ENCODE peak calls at places on chromosomes 2 and 18, in eight cellular contexts. Y is lower lobe of right lung; V is colonic mucosa; M is activated CD4-positive, alpha-beta T cell treated with anti-CD3 and anti-CD28 coated beads, Interleukin-2, amount 10 ng/mL, durations not matched to agents 7 days and 5 days; C is CD8-positive, alpha-beta memory T cell; J is posterior cingulate gyrus; B is HCEC 1CT; F is left ventricle myocardium inferior. I is an unnamed sample.
A peak's percentile ranks its signal among the peaks of the same experiment; 100 is the strongest.

GRCh38 chr18:51668632-51669031 is 471.2 kb upstream of the MEX3C start:
- DNase-seq in V (no peak), F (no peak), B (no peak), Y (no peak), J (no peak), C (no peak), M (no peak), I (no peak)

GRCh38 chr2:111072220-111072871 is 48.4 kb upstream of the BCL2L11 start:
- DNase-seq in V (no peak), C (no peak), J (no peak), M (no peak), Y (no peak), B (peak; percentile 84), F (no peak), I (no peak)

GRCh38 chr2:7620255-7620654 is 703.0 kb downstream of the RNF144A start:
- DNase-seq in Y (no peak), J (no peak), F (no peak), C (no peak), V (no peak), M (no peak), B (no peak), I (no peak)

GRCh38 chr2:103805746-103806145 is 1043.9 kb downstream of the TMEM182 start:
- DNase-seq in F (no peak), M (no peak), C (no peak), Y (no peak), V (no peak), B (no peak), J (no peak), I (no peak)

GRCh38 chr2:71173096-71173495 is 42.7 kb downstream of the MPHOSPH10 start:
- DNase-seq in B (no peak), J (no peak), F (no peak), M (no peak), Y (no peak), C (no peak), V (no peak), I (no peak)

GRCh38 chr2:127107622-127107999 is 657 bp upstream of the BIN1 start:
- DNase-seq in F (no peak), V (peak; percentile 53), B (no peak), M (no peak), Y (no peak), J (no peak), C (no peak), I (peak; percentile 76)

GRCh38 chr2:68385232-68385906 is 20.3 kb downstream of the PLEK start:
- DNase-seq in V (no peak), F (no peak), B (no peak), C (peak; percentile 51), J (peak; percentile 26), M (no peak), Y (no peak), I (no peak)

GRCh38 chr18:44938396-44939036 is 257.8 kb downstream of the SETBP1 start:
- DNase-seq in V (peak; percentile 76), Y (no peak), F (no peak), B (no peak), C (no peak), M (no peak), J (no peak), I (no peak)

GRCh38 chr2:230411484-230412368 is 4.3 kb upstream of the SP100 start:
- DNase-seq in C (peak; percentile 66), J (no peak), Y (peak; percentile 76), V (peak; percentile 75), M (peak; percentile 75), F (peak; percentile 65), B (peak; percentile 69), I (peak; percentile 89)

GRCh38 chr2:52904511-52904910 is 863.1 kb upstream of the CHAC2 start:
- DNase-seq in B (no peak), C (no peak), M (no peak), J (no peak), Y (no peak), V (no peak), F (no peak), I (no peak)

GRCh38 chr2:12604248-12604801 is 112.4 kb upstream of the TRIB2 start:
- DNase-seq in B (no peak), J (no peak), F (no peak), Y (no peak), V (no peak), M (no peak), C (no peak), I (no peak)

GRCh38 chr2:160257015-160257741 is 57.1 kb upstream of the ITGB6 start:
- DNase-seq in Y (no peak), M (no peak), J (no peak), B (no peak), C (no peak), F (no peak), V (peak; percentile 56), I (no peak)

GRCh38 chr2:120780402-120780801 is 44.7 kb downstream of the GLI2 start:
- DNase-seq in M (no peak), J (peak; percentile 38), F (no peak), C (no peak), V (no peak), B (no peak), Y (no peak), I (no peak)

I was measured in posterior vena cava.